ENCODE peak calls at places on chromosomes 11 and 22, in seven cellular contexts. M is effector memory CD8-positive, alpha-beta T cell; V is T-helper 17 cell; D is activated T-cell treated with anti-CD3 and anti-CD28 coated beads, Interleukin-2, amount 50 U/mL, for 72 hours; Z is CD8-positive, alpha-beta T cell; E is WTC11; U is left cardiac atrium. J is an unnamed sample.

GRCh38 chr22:36065462-36065774 is 36.8 kb upstream of the RBFOX2 start:
- ATAC-seq in M (no peak), V (no peak), D (peak), Z (no peak), E (peak), U (peak), J (no peak)

GRCh38 chr11:33064033-33064825 is 24.9 kb downstream of the TCP11L1 start:
- ATAC-seq in M (no peak), V (no peak), D (no peak), Z (no peak), E (no peak), U (peak), J (no peak)

GRCh38 chr22:29938285-29938693 is 55.3 kb downstream of the MTMR3 start:
- ATAC-seq in M (no peak), V (no peak), D (peak), Z (no peak), E (no peak), U (no peak), J (peak)

GRCh38 chr11:119323532-119324033 is 6.7 kb upstream of the MCAM start:
- ATAC-seq in M (no peak), V (no peak), D (no peak), Z (peak), E (peak), U (no peak), J (no peak)

GRCh38 chr11:13216019-13217006 is 61.3 kb upstream of the BMAL1 start:
- ATAC-seq in M (no peak), V (peak), D (peak), Z (no peak), E (peak), U (peak), J (peak)

GRCh38 chr22:38720350-38720749 is 14.6 kb downstream of the GTPBP1 start:
- ATAC-seq in M (no peak), V (no peak), D (no peak), Z (no peak), E (no peak), U (no peak), J (no peak)

GRCh38 chr22:23787600-23787896 is 782 bp downstream of the SMARCB1 start:
- ATAC-seq in M (peak), V (peak), D (peak), Z (no peak), E (no peak), U (no peak), J (no peak)

GRCh38 chr22:20108757-20109230 is 7.1 kb upstream of the RANBP1 start:
- ATAC-seq in M (no peak), V (no peak), D (no peak), Z (no peak), E (no peak), U (no peak), J (no peak)

GRCh38 chr22:44523981-44524759 is 26.1 kb upstream of the RTL6 start:
- ATAC-seq in M (no peak), V (no peak), D (no peak), Z (no peak), E (no peak), U (peak), J (no peak)

GRCh38 chr11:19389787-19390303 is 149.1 kb upstream of the E2F8 start:
- ATAC-seq in M (no peak), V (no peak), D (no peak), Z (no peak), E (no peak), U (peak), J (no peak)

GRCh38 chr11:2137202-2138071 is 1.8 kb downstream of the IGF2 start:
- ATAC-seq in M (no peak), V (no peak), D (no peak), Z (no peak), E (peak), U (peak), J (no peak)

GRCh38 chr22:42967933-42968332 is 47.0 kb downstream of the PACSIN2 start:
- ATAC-seq in M (no peak), V (peak), D (no peak), Z (no peak), E (no peak), U (peak), J (no peak)

GRCh38 chr11:79044211-79044610 is 396.6 kb downstream of the TENM4 start:
- ATAC-seq in M (no peak), V (no peak), D (no peak), Z (no peak), E (no peak), U (no peak), J (no peak)

GRCh38 chr11:18309691-18310090 is 12.2 kb downstream of the HPS5 start:
- ATAC-seq in M (no peak), V (no peak), D (no peak), Z (no peak), E (no peak), U (no peak), J (no peak)

GRCh38 chr11:8732748-8733241 is 50.2 kb downstream of the RPL27A start:
- ATAC-seq in M (no peak), V (no peak), D (no peak), Z (no peak), E (peak), U (peak), J (no peak)

GRCh38 chr11:57815476-57815875 is 53.9 kb downstream of the CTNND1 start:
- ATAC-seq in M (no peak), V (no peak), D (peak), Z (no peak), E (no peak), U (no peak), J (peak)

GRCh38 chr11:74870485-74870884 is 78.4 kb downstream of the XRRA1 start:
- ATAC-seq in M (no peak), V (no peak), D (no peak), Z (no peak), E (peak), U (no peak), J (no peak)

GRCh38 chr11:31995031-31995430 is 95.8 kb upstream of the RCN1 start:
- ATAC-seq in M (peak), V (no peak), D (no peak), Z (no peak), E (no peak), U (no peak), J (no peak)

GRCh38 chr11:75577198-75577597 is 15.1 kb downstream of the SERPINH1 start:
- ATAC-seq in M (peak), V (peak), D (no peak), Z (peak), E (peak), U (no peak), J (no peak)

GRCh38 chr11:130849215-130849568 is 67.1 kb downstream of the SNX19 start:
- ATAC-seq in M (no peak), V (no peak), D (no peak), Z (no peak), E (no peak), U (peak), J (no peak)

J was measured in activated CD4-positive, CD25-positive, alpha-beta regulatory T cell treated with anti-CD3 and anti-CD28 coated beads, Interleukin-2, amount 50 U/mL, for 24 hours.